ENCODE peak calls at places on chromosomes 7 and 10, in eight cellular contexts. One of them, this sample, is unnamed.

GRCh38 chr10:52212062-52212461 is 102.0 kb upstream of the DKK1 start:
- DNase-seq in Karpas-422: no peak
- DNase-seq in fibroblast of lung: no peak
- DNase-seq in prostate gland: no peak
- DNase-seq in tibial artery: no peak
- DNase-seq in right lobe of liver: peak; percentile 68
- DNase-seq in A549: no peak
- DNase-seq in GM23248: peak; percentile 58
- DNase-seq in this sample: peak; percentile 61

GRCh38 chr10:89805599-89806013 is 104.2 kb downstream of the KIF20B start:
- DNase-seq in Karpas-422: no peak
- DNase-seq in fibroblast of lung: no peak
- DNase-seq in prostate gland: no peak
- DNase-seq in tibial artery: no peak
- DNase-seq in right lobe of liver: no peak
- DNase-seq in A549: no peak
- DNase-seq in GM23248: no peak
- DNase-seq in this sample: no peak

GRCh38 chr10:52652431-52653220 is 120.0 kb downstream of the MBL2 start:
- DNase-seq in Karpas-422: no peak
- DNase-seq in fibroblast of lung: peak; percentile 52
- DNase-seq in prostate gland: no peak
- DNase-seq in tibial artery: no peak
- DNase-seq in right lobe of liver: no peak
- DNase-seq in A549: no peak
- DNase-seq in GM23248: peak; percentile 32
- DNase-seq in this sample: peak; percentile 8

GRCh38 chr10:26296351-26296750 is 79.8 kb downstream of the GAD2 start:
- DNase-seq in Karpas-422: no peak
- DNase-seq in fibroblast of lung: no peak
- DNase-seq in prostate gland: no peak
- DNase-seq in tibial artery: no peak
- DNase-seq in right lobe of liver: no peak
- DNase-seq in A549: no peak
- DNase-seq in GM23248: no peak
- DNase-seq in this sample: no peak

GRCh38 chr7:74203157-74203556 is 6.6 kb upstream of the LAT2 start:
- DNase-seq in Karpas-422: peak; percentile 85
- DNase-seq in fibroblast of lung: peak; percentile 52
- DNase-seq in prostate gland: peak; percentile 38
- DNase-seq in tibial artery: peak; percentile 46
- DNase-seq in right lobe of liver: no peak
- DNase-seq in A549: peak; percentile 46
- DNase-seq in GM23248: peak; percentile 82
- DNase-seq in this sample: peak; percentile 68

GRCh38 chr10:49741108-49741995 is 20.8 kb downstream of the OGDHL start:
- DNase-seq in Karpas-422: no peak
- DNase-seq in fibroblast of lung: no peak
- DNase-seq in prostate gland: no peak
- DNase-seq in tibial artery: no peak
- DNase-seq in right lobe of liver: no peak
- DNase-seq in A549: no peak
- DNase-seq in GM23248: peak; percentile 14
- DNase-seq in this sample: peak; percentile 40

GRCh38 chr7:31648288-31648687 is 38.7 kb upstream of the PPP1R17 start:
- DNase-seq in Karpas-422: no peak
- DNase-seq in fibroblast of lung: no peak
- DNase-seq in prostate gland: no peak
- DNase-seq in tibial artery: no peak
- DNase-seq in right lobe of liver: no peak
- DNase-seq in A549: no peak
- DNase-seq in GM23248: peak; percentile 40
- DNase-seq in this sample: peak; percentile 22

GRCh38 chr7:54015251-54015650 is 526.9 kb upstream of the VSTM2A start:
- DNase-seq in Karpas-422: no peak
- DNase-seq in fibroblast of lung: no peak
- DNase-seq in prostate gland: no peak
- DNase-seq in tibial artery: no peak
- DNase-seq in right lobe of liver: no peak
- DNase-seq in A549: no peak
- DNase-seq in GM23248: no peak
- DNase-seq in this sample: peak; percentile 53

GRCh38 chr10:90885176-90885575 is 13.4 kb downstream of the RPP30 start:
- DNase-seq in Karpas-422: no peak
- DNase-seq in fibroblast of lung: peak; percentile 89
- DNase-seq in prostate gland: no peak
- DNase-seq in tibial artery: no peak
- DNase-seq in right lobe of liver: no peak
- DNase-seq in A549: no peak
- DNase-seq in GM23248: peak; percentile 86
- DNase-seq in this sample: no peak

GRCh38 chr10:1557081-1557480 is 180.2 kb downstream of the ADARB2 start:
- DNase-seq in Karpas-422: no peak
- DNase-seq in fibroblast of lung: no peak
- DNase-seq in prostate gland: no peak
- DNase-seq in tibial artery: no peak
- DNase-seq in right lobe of liver: no peak
- DNase-seq in A549: no peak
- DNase-seq in GM23248: no peak
- DNase-seq in this sample: no peak

DNA sequence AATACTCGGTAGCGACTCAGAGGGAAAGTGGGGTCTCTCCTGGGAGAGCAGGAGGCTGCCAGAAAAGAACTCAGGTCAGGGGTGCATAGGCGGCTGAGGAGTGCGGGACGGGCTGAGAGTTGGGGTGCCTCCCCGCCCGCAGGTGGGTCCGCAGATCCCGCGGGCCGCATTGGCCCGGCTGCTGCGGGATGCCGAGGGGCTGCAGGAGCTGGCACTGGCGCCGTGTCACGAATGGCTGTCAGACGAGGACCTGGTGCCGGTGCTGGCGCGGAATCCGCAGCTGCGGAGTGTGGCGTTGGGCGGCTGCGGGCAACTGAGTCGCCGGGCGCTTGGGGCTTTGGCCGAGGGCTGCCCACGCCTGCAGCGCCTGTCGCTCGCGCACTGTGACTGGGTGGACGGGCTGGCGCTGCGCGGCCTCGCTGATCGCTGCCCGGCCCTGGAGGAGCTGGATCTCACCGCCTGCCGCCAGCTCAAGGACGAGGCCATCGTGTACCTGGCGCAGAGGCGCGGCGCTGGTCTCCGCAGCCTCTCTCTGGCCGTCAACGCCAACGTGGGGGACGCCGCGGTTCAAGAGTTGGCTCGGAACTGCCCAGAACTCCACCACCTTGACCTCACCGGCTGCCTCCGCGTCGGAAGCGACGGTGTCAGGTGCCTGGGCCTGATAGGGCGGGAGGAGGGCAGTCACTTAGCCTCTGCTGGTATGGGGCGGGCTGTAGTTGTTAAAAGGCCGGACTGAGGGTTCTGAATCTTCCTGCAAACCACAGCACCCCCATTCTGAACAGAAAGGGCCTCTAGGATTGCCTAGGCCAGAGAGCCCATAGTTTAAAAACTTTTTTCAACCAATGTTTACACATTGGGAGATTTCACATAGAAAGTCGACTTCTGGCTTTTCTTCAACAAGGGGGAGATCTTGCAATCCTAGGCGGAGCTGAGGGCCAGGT is 1.3 kb downstream of the FBXL15 start:
- DNase-seq in Karpas-422: no peak
- DNase-seq in fibroblast of lung: no peak
- DNase-seq in prostate gland: no peak
- DNase-seq in tibial artery: no peak
- DNase-seq in right lobe of liver: peak; percentile 78
- DNase-seq in A549: no peak
- DNase-seq in GM23248: peak; percentile 71
- DNase-seq in this sample: peak; percentile 54
- H3K4me3 ChIP-seq in Karpas-422: peak overlapping the region; percentile 78
- H3K4me3 ChIP-seq in fibroblast of lung: peak overlapping the region; percentile 93
- H3K4me3 ChIP-seq in prostate gland: peak overlapping the region; percentile 62
- H3K4me3 ChIP-seq in tibial artery: peak overlapping the region; percentile 71
- H3K4me3 ChIP-seq in right lobe of liver: peak overlapping the region; percentile 86
- H3K4me3 ChIP-seq in A549: peak overlapping the region; percentile 57
- H3K4me3 ChIP-seq in GM23248: peak overlapping the region; percentile 84
- H3K4me3 ChIP-seq in this sample: peak overlapping the region; percentile 63

DNA sequence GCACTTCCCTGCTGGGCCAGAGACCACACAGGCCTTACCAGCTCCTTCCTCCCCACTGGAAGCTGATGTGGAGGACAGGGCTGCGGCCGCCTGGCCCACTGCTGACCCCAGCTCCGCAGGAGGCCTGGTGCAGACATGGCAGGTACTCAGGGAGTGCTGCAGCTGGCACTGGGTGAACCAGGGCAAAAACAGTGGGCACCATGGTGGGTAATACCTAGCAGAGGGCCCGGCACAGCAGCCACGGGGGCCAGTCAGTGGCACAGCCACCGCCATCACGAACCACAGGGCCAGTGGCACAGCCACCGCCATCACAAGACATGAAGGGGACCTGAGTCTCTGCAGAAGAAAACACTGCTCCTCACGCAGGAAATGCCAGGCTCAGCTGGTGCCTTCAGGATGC is 152.6 kb upstream of the PPP2R2D start:
- DNase-seq in Karpas-422: no peak
- DNase-seq in fibroblast of lung: no peak
- DNase-seq in prostate gland: no peak
- DNase-seq in tibial artery: no peak
- DNase-seq in right lobe of liver: peak; percentile 38
- DNase-seq in A549: no peak
- DNase-seq in GM23248: no peak
- DNase-seq in this sample: no peak
- H3K27ac ChIP-seq in Karpas-422: no peak overlapping the region
- H3K27ac ChIP-seq in fibroblast of lung: no peak overlapping the region
- H3K27ac ChIP-seq in prostate gland: no peak overlapping the region
- H3K27ac ChIP-seq in tibial artery: no peak overlapping the region
- H3K27ac ChIP-seq in right lobe of liver: no peak overlapping the region
- H3K27ac ChIP-seq in A549: no peak overlapping the region
- H3K27ac ChIP-seq in GM23248: no peak overlapping the region
- H3K27ac ChIP-seq in this sample: no peak overlapping the region

DNA sequence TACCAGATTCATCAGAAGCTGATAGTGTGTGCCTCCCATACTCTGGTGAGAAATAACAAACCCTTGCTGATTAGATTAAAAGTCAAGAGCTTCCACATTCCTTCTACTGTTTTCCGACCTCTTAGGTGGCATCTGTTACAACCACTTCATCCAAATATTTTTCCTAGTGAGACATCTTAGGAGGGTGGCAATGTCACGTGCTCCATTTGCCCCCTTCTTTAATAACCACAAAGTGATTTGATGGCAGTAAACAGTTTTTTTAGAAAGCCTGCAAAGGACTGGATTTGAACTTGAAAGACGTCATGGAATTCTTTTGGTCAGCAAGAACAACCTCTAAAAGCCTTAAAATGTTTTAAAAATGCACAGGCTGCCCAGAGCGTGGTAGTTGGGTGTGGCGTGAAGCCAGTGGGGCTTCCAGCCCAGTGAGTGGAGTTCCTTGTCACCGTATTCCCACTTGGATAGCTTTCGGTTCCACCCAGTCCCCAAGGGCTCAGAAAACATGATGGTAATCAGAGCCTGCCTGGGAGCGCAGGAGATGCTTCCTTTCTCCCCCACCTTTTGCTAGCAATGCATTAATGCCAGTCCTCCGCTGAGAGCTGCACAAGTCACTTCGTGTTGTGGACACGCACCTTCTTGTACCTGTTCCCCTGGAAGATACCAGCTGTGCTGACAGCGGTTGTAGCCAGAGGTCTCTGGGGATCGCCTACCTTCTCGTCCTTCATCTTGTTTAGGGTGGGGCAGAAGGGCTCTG is 256.4 kb downstream of the KIAA1217 start:
- DNase-seq in Karpas-422: no peak
- DNase-seq in fibroblast of lung: peak; percentile 99
- DNase-seq in prostate gland: peak; percentile 70
- DNase-seq in tibial artery: no peak
- DNase-seq in right lobe of liver: no peak
- DNase-seq in A549: no peak
- DNase-seq in GM23248: peak; percentile 91
- DNase-seq in this sample: no peak
- H3K4me3 ChIP-seq in Karpas-422: no peak overlapping the region
- H3K4me3 ChIP-seq in fibroblast of lung: no peak overlapping the region
- H3K4me3 ChIP-seq in prostate gland: peak overlapping the region; percentile 11
- H3K4me3 ChIP-seq in tibial artery: no peak overlapping the region
- H3K4me3 ChIP-seq in right lobe of liver: peak overlapping the region; percentile 56
- H3K4me3 ChIP-seq in A549: peak overlapping the region; percentile 46
- H3K4me3 ChIP-seq in GM23248: peak overlapping the region; percentile 71
- H3K4me3 ChIP-seq in this sample: no peak overlapping the region

GRCh38 chr7:84191842-84192241 is 2.7 kb downstream of the SEMA3A start:
- DNase-seq in Karpas-422: no peak
- DNase-seq in fibroblast of lung: peak; percentile 68
- DNase-seq in prostate gland: no peak
- DNase-seq in tibial artery: no peak
- DNase-seq in right lobe of liver: no peak
- DNase-seq in A549: no peak
- DNase-seq in GM23248: peak; percentile 29
- DNase-seq in this sample: no peak

GRCh38 chr7:84193787-84194186 is 802 bp downstream of the SEMA3A start:
- DNase-seq in Karpas-422: no peak
- DNase-seq in fibroblast of lung: peak; percentile 28
- DNase-seq in prostate gland: no peak
- DNase-seq in tibial artery: no peak
- DNase-seq in right lobe of liver: no peak
- DNase-seq in A549: no peak
- DNase-seq in GM23248: no peak
- DNase-seq in this sample: no peak

GRCh38 chr7:84196007-84196551 is 1.5 kb upstream of the SEMA3A start:
- DNase-seq in Karpas-422: no peak
- DNase-seq in fibroblast of lung: peak; percentile 82
- DNase-seq in prostate gland: no peak
- DNase-seq in tibial artery: no peak
- DNase-seq in right lobe of liver: no peak
- DNase-seq in A549: no peak
- DNase-seq in GM23248: peak; percentile 72
- DNase-seq in this sample: peak; percentile 77

GRCh38 chr7:84194484-84195260 is at the start of gene SEMA3A:
- DNase-seq in Karpas-422: no peak
- DNase-seq in fibroblast of lung: peak; percentile 92
- DNase-seq in prostate gland: peak; percentile 10
- DNase-seq in tibial artery: peak; percentile 23
- DNase-seq in right lobe of liver: no peak
- DNase-seq in A549: peak; percentile 38
- DNase-seq in GM23248: peak; percentile 84
- DNase-seq in this sample: peak; percentile 94

DNA sequence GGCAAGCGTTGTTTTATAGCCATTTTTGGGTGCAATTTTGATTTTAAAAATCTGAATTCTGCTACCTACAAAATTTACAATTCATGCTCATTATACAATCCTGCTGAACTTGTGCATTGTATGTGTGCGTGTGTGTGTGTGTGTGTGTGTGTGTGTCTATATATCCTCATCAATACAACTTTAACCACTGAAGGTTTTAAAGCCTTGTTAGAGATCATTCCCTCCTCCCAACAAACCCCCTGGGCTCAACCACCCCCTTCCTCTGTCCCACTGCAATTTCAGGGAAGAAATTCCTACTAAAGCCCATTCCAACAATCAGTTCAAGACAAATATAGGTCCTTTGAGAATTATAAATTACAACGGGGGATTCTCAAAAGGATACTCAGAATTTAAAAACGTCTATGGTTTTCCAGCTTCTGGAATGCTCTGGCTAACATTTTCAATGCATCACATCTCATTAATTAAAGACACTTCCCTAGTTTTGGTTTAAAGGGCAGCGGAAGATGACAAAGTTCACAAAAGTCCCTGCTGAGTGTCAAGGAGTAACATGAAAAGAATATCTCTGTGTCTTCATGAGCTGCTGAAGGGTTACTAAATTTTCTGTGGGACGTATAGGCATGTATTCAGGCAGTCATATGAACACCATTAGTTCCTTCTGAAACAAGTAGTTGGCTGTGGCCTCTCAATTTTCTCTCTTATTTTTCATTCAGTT is 862 bp upstream of the SEMA3A start:
- DNase-seq in Karpas-422: no peak
- DNase-seq in fibroblast of lung: peak; percentile 28
- DNase-seq in prostate gland: no peak
- DNase-seq in tibial artery: no peak
- DNase-seq in right lobe of liver: no peak
- DNase-seq in A549: no peak
- DNase-seq in GM23248: peak; percentile 28
- DNase-seq in this sample: peak; percentile 30
- H3K27ac ChIP-seq in Karpas-422: no peak overlapping the region
- H3K27ac ChIP-seq in fibroblast of lung: peak overlapping the region; percentile 58
- H3K27ac ChIP-seq in prostate gland: no peak overlapping the region
- H3K27ac ChIP-seq in tibial artery: no peak overlapping the region
- H3K27ac ChIP-seq in right lobe of liver: no peak overlapping the region
- H3K27ac ChIP-seq in A549: peak overlapping the region; percentile 82
- H3K27ac ChIP-seq in GM23248: peak overlapping the region; percentile 47
- H3K27ac ChIP-seq in this sample: peak overlapping the region; percentile 87

This sample was measured in mesendoderm.